ENCODE peak calls at places on chromosomes 6 and 20, in six cellular contexts. V is CD4-positive, CD25-positive, alpha-beta regulatory T cell; U is ovary; L is psoas muscle; M is esophagus squamous epithelium; B is NT2/D1. I is an unnamed sample. For H3K4me1, the result is how much of the 10 kb centered on the place peaks cover.

GRCh38 chr6:42629845-42630244 is 66.0 kb downstream of the UBR2 start:
- DNase-seq in M (no peak), L (no peak), B (no peak), V (no peak), U (no peak), I (no peak)

GRCh38 chr6:28587746-28588075 is 62.0 kb downstream of the GPX5 start:
- DNase-seq in L (no peak), B (no peak), M (no peak), U (no peak), V (no peak), I (no peak)

GRCh38 chr20:36745234-36745926 is 510 bp downstream of the NDRG3 start:
- DNase-seq in U (peak), M (no peak), B (no peak), V (no peak), L (peak), I (peak)

GRCh38 chr6:45830441-45831139 is 185.1 kb downstream of the CLIC5 start:
- DNase-seq in L (no peak), M (no peak), V (no peak), B (no peak), U (no peak), I (no peak)

GRCh38 chr6:105302617-105303128 is 100.2 kb downstream of the PREP start:
- DNase-seq in M (no peak), B (no peak), L (peak), V (no peak), U (no peak), I (no peak)

GRCh38 chr6:31473780-31474725 is 23.9 kb upstream of the MICB start:
- DNase-seq in U (no peak), M (no peak), L (no peak), B (no peak), V (no peak), I (no peak)

GRCh38 chr20:22411568-22412450 is 172.6 kb downstream of the FOXA2 start:
- DNase-seq in B (no peak), U (no peak), L (peak), M (no peak), V (no peak), I (no peak)

GRCh38 chr6:164106345-164106769 is 691.8 kb downstream of the QKI start:
- DNase-seq in B (no peak), M (no peak), L (peak), U (no peak), V (no peak), I (no peak)

GRCh38 chr6:32635526-32636123 is 1.6 kb upstream of the HLA-DQA1 start:
- DNase-seq in M (no peak), L (no peak), B (no peak), V (no peak), U (no peak), I (no peak)

GRCh38 chr6:35491558-35492541 is 5.0 kb downstream of the TEAD3 start:
- DNase-seq in L (no peak), M (no peak), B (no peak), U (peak), V (no peak), I (no peak)

GRCh38 chr6:16396497-16397319 is 158.3 kb downstream of the GMPR start:
- DNase-seq in B (no peak), U (no peak), V (no peak), M (no peak), L (no peak), I (no peak)

GRCh38 chr6:159915397-159915796 is 24.6 kb downstream of the MAS1 start:
- DNase-seq in B (no peak), V (no peak), M (no peak), U (no peak), L (no peak), I (peak)

GRCh38 chr6:17870302-17871168 is 116.9 kb downstream of the KIF13A start:
- DNase-seq in U (no peak), L (no peak), V (no peak), M (no peak), B (no peak), I (no peak)

GRCh38 chr6:3226422-3227362 is 761 bp downstream of the TUBB2B start:
- DNase-seq in U (no peak), L (peak), B (no peak), M (no peak), V (no peak), I (no peak)

GRCh38 chr20:3479759-3480615 is 9.2 kb downstream of the ATRN start:
- DNase-seq in B (no peak), L (no peak), M (no peak), V (no peak), U (no peak), I (no peak)

GRCh38 chr6:154488802-154489437 is 21.6 kb downstream of the CNKSR3 start:
- DNase-seq in L (no peak), B (no peak), U (no peak), M (no peak), V (no peak), I (no peak)

GRCh38 chr6:161549977-161550655 is 276.3 kb upstream of the AGPAT4 start:
- DNase-seq in M (no peak), V (no peak), L (no peak), B (no peak), U (no peak), I (no peak)

GRCh38 chr20:3846378-3846739 is 275 bp upstream of the MAVS start:
- DNase-seq in M (no peak), V (peak), B (no peak), L (peak), U (peak), I (no peak)

GRCh38 chr20:1844723-1845523 is 50.3 kb upstream of the SIRPA start:
- DNase-seq in B (no peak), L (peak), M (no peak), U (peak), V (no peak), I (no peak)

GRCh38 chr6:81999270-81999669 is 246.8 kb upstream of the TENT5A start:
- DNase-seq in L (no peak), U (no peak), V (no peak), B (no peak), M (no peak), I (no peak)

GRCh38 chr20:17430515-17430914 is 100.7 kb downstream of the BFSP1 start:
- DNase-seq in L (no peak), V (no peak), M (no peak), U (no peak), B (no peak), I (no peak)

GRCh38 chr6:12637960-12638641 is 78.5 kb upstream of the PHACTR1 start:
- DNase-seq in L (no peak), B (peak), V (no peak), U (no peak), M (no peak), I (peak)

GRCh38 chr6:31170600-31170881 is at the start of gene POU5F1:
- DNase-seq in U (no peak), M (no peak), L (no peak), V (no peak), B (no peak), I (no peak)

DNA sequence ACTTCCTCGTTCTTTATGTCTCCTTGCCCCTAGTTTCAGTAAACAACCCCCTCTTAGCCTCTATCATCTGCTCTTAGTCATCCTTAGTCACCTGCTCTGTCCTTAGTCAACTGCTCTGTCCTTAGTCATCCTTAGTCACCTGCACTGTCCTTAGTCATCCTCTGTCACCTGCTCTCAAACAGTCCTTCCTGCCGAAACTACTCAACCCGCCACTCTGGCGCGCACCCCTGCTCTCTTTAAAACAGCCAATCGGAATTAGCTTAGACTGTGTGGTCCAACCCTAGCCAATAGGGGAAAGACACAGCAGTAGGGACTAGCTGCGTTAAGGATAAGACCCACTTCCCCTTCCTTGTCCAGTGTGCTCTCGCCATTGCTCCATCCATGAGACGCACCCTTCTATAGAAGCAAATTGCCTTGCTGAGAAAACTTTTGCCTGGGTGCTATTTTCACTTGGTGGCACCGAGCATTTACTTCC is 73.9 kb downstream of the BACH2 start:
- DNase-seq in L (no peak), B (no peak), V (no peak), M (no peak), U (no peak), I (no peak)
- H3K4me1 ChIP-seq in L (under half), B (under half), V (under half), M (under half), U (under half), I (under half)

GRCh38 chr20:31844737-31845299 is 586 bp downstream of the FOXS1 start:
- DNase-seq in L (no peak), M (no peak), B (no peak), U (no peak), V (no peak), I (no peak)

GRCh38 chr20:31841928-31842327 is 3.5 kb downstream of the FOXS1 start:
- DNase-seq in M (no peak), U (peak), B (no peak), V (no peak), L (peak), I (no peak)

GRCh38 chr20:31842471-31843157 is 2.8 kb downstream of the FOXS1 start:
- DNase-seq in U (peak), V (no peak), B (no peak), L (peak), M (no peak), I (no peak)

GRCh38 chr20:31843881-31844280 is 1.5 kb downstream of the FOXS1 start:
- DNase-seq in L (no peak), U (no peak), V (no peak), M (no peak), B (no peak), I (no peak)

DNA sequence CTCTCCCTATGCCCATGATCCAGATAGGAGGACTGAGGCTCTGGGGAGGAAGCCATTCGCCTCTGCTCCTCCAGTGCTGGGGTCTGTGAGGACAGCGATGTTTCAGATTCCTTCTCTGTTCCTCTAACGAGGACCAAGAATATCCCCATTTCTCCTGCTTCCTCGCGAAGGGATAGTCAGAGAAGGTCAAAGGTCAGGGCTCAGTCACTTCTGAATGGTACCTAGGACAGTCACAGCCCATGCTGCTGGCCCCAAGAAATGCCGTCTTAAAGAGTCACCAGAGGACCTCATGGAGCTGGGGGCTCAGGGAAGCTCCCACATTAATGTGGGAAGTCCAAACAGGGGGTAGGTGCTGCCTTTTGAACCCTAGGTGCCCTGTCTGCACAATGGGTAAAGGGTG is 2.1 kb downstream of the FOXS1 start:
- DNase-seq in M (no peak), L (no peak), V (no peak), B (no peak), U (no peak), I (no peak)
- H3K4me1 ChIP-seq in M (under half), L (under half), V (under half), B (under half), U (under half), I (under half)

GRCh38 chr6:14827366-14827765 is 418.5 kb upstream of the JARID2 start:
- DNase-seq in B (no peak), V (no peak), U (no peak), M (no peak), L (no peak), I (no peak)
- H3K4me1 ChIP-seq in B (under half), V (under half), U (under half), M (under half), L (under half), I (under half)

GRCh38 chr20:48578397-48579098 is 249.3 kb downstream of the PREX1 start:
- DNase-seq in M (no peak), B (no peak), L (no peak), V (no peak), U (no peak), I (no peak)

GRCh38 chr20:48582361-48582991 is 245.3 kb downstream of the PREX1 start:
- DNase-seq in M (no peak), V (no peak), U (no peak), B (no peak), L (no peak), I (no peak)

GRCh38 chr20:48574383-48574782 is 253.4 kb downstream of the PREX1 start:
- DNase-seq in M (no peak), L (no peak), B (no peak), U (no peak), V (no peak), I (no peak)

GRCh38 chr20:48581167-48581566 is 246.6 kb downstream of the PREX1 start:
- DNase-seq in B (no peak), V (no peak), M (no peak), L (no peak), U (no peak), I (no peak)

GRCh38 chr20:48577557-48577956 is 250.2 kb downstream of the PREX1 start:
- DNase-seq in V (no peak), B (no peak), L (no peak), U (no peak), M (no peak), I (no peak)
- H3K4me1 ChIP-seq in V (under half), B (under half), L (under half), U (under half), M (under half), I (under half)

DNA sequence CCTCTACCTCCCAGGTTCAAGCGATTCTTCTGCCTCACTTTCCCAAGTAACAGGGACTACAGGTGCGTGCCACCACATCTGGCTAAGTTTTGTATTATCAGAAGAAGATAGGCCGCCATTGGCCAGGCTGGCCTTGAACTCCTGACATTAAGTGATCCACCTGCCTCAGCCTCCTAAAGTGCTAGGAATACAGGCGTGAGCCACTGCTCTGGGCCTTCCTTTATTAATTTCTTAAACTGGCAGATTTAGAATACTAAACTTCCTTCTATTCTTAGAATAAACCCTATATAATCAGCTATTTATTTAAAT is 86.6 kb downstream of the HFE start:
- DNase-seq in L (no peak), U (no peak), B (no peak), V (no peak), M (no peak), I (no peak)
- H3K4me1 ChIP-seq in L (under half), U (under half), B (under half), V (under half), M (under half), I (under half)

GRCh38 chr6:144350176-144350575 is 65.0 kb downstream of the UTRN start:
- DNase-seq in B (no peak), V (no peak), U (no peak), L (no peak), M (no peak), I (no peak)
- H3K4me1 ChIP-seq in B (under half), V (half or more), U (under half), L (half or more), M (half or more), I (under half)

GRCh38 chr20:62393266-62393665 is 6.4 kb downstream of the RPS21 start:
- DNase-seq in L (no peak), U (no peak), B (no peak), M (no peak), V (no peak), I (no peak)

GRCh38 chr20:62394248-62395245 is 7.6 kb downstream of the RPS21 start:
- DNase-seq in M (no peak), L (no peak), B (no peak), U (no peak), V (no peak), I (no peak)

GRCh38 chr20:62396367-62397239 is 9.7 kb downstream of the RPS21 start:
- DNase-seq in M (no peak), B (no peak), L (no peak), V (no peak), U (no peak), I (no peak)

GRCh38 chr20:62393830-62394229 is 6.9 kb downstream of the RPS21 start:
- DNase-seq in V (no peak), M (no peak), U (no peak), L (no peak), B (no peak), I (no peak)

GRCh38 chr20:62395311-62396242 is 8.7 kb downstream of the RPS21 start:
- DNase-seq in L (no peak), V (no peak), M (no peak), U (no peak), B (no peak), I (no peak)
- H3K4me1 ChIP-seq in L (under half), V (under half), M (under half), U (under half), B (under half), I (under half)

GRCh38 chr6:158653577-158654354 is 3.9 kb downstream of the SYTL3 start:
- DNase-seq in V (peak), B (no peak), M (no peak), L (no peak), U (no peak), I (no peak)

GRCh38 chr6:158660331-158660730 is 10.5 kb downstream of the SYTL3 start:
- DNase-seq in M (no peak), B (no peak), L (no peak), V (no peak), U (no peak), I (peak)

GRCh38 chr6:158654498-158654897 is 4.6 kb downstream of the SYTL3 start:
- DNase-seq in V (no peak), U (peak), M (peak), B (no peak), L (peak), I (no peak)

GRCh38 chr6:158655569-158656450 is 6.0 kb downstream of the SYTL3 start:
- DNase-seq in B (no peak), M (no peak), U (no peak), V (no peak), L (no peak), I (no peak)

DNA sequence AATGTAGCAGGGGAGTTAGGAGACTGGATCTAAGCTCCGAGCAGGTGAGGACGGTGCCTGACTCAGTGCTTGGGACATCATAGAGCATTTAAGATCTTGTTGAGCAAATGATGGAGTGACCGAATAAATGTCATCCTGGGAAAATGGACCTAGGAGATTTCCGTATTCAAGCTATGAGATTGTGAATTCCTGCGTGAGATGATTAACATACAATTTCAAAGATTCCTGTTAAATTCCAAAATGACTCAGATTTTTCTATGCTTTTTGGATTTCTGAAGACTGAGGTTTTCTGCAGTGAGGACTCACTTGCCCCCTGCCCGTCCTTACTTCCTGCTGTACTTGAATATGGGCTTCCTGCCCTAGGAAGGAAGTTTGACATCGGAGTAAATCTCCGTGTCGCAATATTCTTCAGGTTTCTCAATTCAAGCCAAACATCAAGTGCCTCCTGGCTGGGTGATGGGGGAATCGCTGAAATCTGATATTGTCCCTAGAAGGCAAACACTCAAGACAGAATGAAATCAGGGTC is 5.2 kb downstream of the SYTL3 start:
- DNase-seq in V (no peak), B (no peak), M (no peak), U (no peak), L (no peak), I (no peak)
- H3K4me1 ChIP-seq in V (half or more), B (under half), M (under half), U (under half), L (under half), I (under half)

DNA sequence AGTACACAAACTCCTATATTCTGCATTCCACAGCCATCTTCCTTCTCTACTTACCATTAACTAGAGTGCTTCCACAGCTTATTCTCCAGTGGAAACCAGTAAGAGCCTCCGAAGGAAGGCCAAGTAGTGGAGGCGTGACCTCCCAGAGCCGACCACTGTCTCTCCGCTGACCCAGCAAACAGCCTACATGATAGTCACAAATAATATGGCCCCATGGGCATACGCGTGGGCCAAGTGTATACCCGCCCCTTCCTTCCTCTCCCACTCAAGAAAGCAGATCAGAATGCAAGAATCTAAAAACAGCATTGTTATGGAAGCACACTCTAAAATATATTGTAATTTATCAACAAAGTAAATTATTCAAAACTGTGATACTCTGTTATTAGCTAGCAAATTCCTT is 526.6 kb upstream of the JARID2 start:
- DNase-seq in V (no peak), L (no peak), M (no peak), U (no peak), B (no peak), I (no peak)
- H3K4me1 ChIP-seq in V (under half), L (under half), M (under half), U (under half), B (under half), I (under half)